ENCODE peak calls at places on chromosomes 2 and 18, in five cellular contexts. K is HT-29, V is IMR-90, T is fibroblast of the aortic adventitia, Z is sciatic nerve. Y is an unnamed sample.

GRCh38 chr2:237291138-237291792 is 122.7 kb downstream of the COL6A3 start:
- DNase-seq in K (peak), V (peak), T (peak), Z (peak), Y (peak)

GRCh38 chr2:223837290-223838061 is at the start of gene AP1S3:
- DNase-seq in K (peak), V (peak), T (peak), Z (peak), Y (peak)

GRCh38 chr18:24368749-24369148 is 28.9 kb downstream of the OSBPL1A start:
- DNase-seq in K (no peak), V (peak), T (no peak), Z (no peak), Y (peak)

GRCh38 chr2:195657634-195658540 is 861 bp downstream of the SLC39A10 start:
- DNase-seq in K (peak), V (peak), T (peak), Z (peak), Y (peak)

GRCh38 chr2:94939349-94939748 is 68.1 kb downstream of the TEKT4 start:
- DNase-seq in K (no peak), V (no peak), T (no peak), Z (no peak), Y (no peak)

GRCh38 chr18:7567487-7568425 is 640 bp downstream of the PTPRM start:
- DNase-seq in K (no peak), V (peak), T (peak), Z (peak), Y (no peak)

GRCh38 chr2:69185807-69186206 is 172.8 kb downstream of the ANTXR1 start:
- DNase-seq in K (no peak), V (peak), T (no peak), Z (no peak), Y (peak)

GRCh38 chr2:73759287-73759764 is 20.6 kb downstream of the DUSP11 start:
- DNase-seq in K (no peak), V (peak), T (peak), Z (no peak), Y (no peak)

GRCh38 chr18:58953627-58954026 is 89.0 kb downstream of the ZNF532 start:
- DNase-seq in K (no peak), V (no peak), T (no peak), Z (no peak), Y (no peak)

GRCh38 chr18:34048423-34048822 is 176.3 kb downstream of the NOL4 start:
- DNase-seq in K (no peak), V (no peak), T (no peak), Z (no peak), Y (no peak)

GRCh38 chr2:187434342-187434785 is 13.7 kb downstream of the CALCRL start:
- DNase-seq in K (no peak), V (peak), T (peak), Z (no peak), Y (no peak)

GRCh38 chr2:207160115-207160514 is 5.6 kb downstream of the KLF7 start:
- DNase-seq in K (no peak), V (peak), T (peak), Z (no peak), Y (no peak)

Y was measured in SW480.